ENCODE peak calls at places on chromosomes 11 and 22, in nine cellular contexts. I is fibroblast of lung, A is IMR-90, B is GM23248, M is H9, D is OCI-LY7, X is PC-9, F is mesendoderm, G is mesenchymal stem cell. Z is an unnamed sample.

GRCh38 chr22:19495562-19496323 is 16.0 kb downstream of the CDC45 start:
- DNase-seq in G (peak; percentile 23), F (peak; percentile 44), I (no peak), X (no peak), D (peak; percentile 40), A (peak; percentile 50), M (no peak), B (peak; percentile 29), Z (no peak)

GRCh38 chr11:36454991-36455611 is 55.0 kb downstream of the TRAF6 start:
- DNase-seq in A (no peak), F (no peak), D (no peak), I (peak; percentile 50), X (peak; percentile 28), G (no peak), B (peak; percentile 55), M (no peak), Z (no peak)

GRCh38 chr11:116224154-116224888 is 548.5 kb downstream of the BUD13 start:
- DNase-seq in D (peak; percentile 45), M (peak; percentile 57), G (peak; percentile 33), F (peak; percentile 53), A (peak; percentile 22), I (peak; percentile 21), B (peak; percentile 55), X (no peak), Z (no peak)

GRCh38 chr11:20443596-20443995 is 56.1 kb downstream of the PRMT3 start:
- DNase-seq in A (peak; percentile 28), M (no peak), G (peak; percentile 44), X (no peak), F (peak; percentile 41), I (peak; percentile 5), D (peak; percentile 25), B (peak; percentile 49), Z (no peak)

GRCh38 chr11:118217575-118217974 is 7.2 kb downstream of the JAML start:
- DNase-seq in F (no peak), G (no peak), B (no peak), D (no peak), A (no peak), M (no peak), I (no peak), X (no peak), Z (no peak)

GRCh38 chr11:66289548-66290331 is 797 bp upstream of the YIF1A start:
- DNase-seq in G (no peak), B (peak; percentile 86), A (no peak), D (peak; percentile 81), M (peak; percentile 93), F (peak; percentile 94), X (no peak), I (no peak), Z (no peak)

GRCh38 chr22:24583221-24583971 is 9.5 kb downstream of the LRRC75B start:
- DNase-seq in D (no peak), G (no peak), F (no peak), X (no peak), M (no peak), B (peak; percentile 28), A (peak; percentile 15), I (peak; percentile 35), Z (no peak)

GRCh38 chr11:69442807-69443137 is 38.7 kb upstream of the LINC01488 start:
- DNase-seq in I (peak; percentile 67), M (peak; percentile 66), F (peak; percentile 90), G (peak; percentile 96), D (no peak), X (peak; percentile 87), B (peak; percentile 88), A (peak; percentile 60), Z (no peak)

GRCh38 chr11:44651535-44652130 is 75.1 kb upstream of the TSPAN18 start:
- DNase-seq in X (no peak), I (no peak), B (no peak), D (peak; percentile 13), A (no peak), G (no peak), F (no peak), M (no peak), Z (no peak)
- H3K4me2 ChIP-seq in X (no peak overlapping the region), I (no peak overlapping the region), B (no peak overlapping the region), D (no peak overlapping the region), A (no peak overlapping the region), G (no peak overlapping the region), F (no peak overlapping the region), M (no peak overlapping the region), Z (no peak overlapping the region)

DNA sequence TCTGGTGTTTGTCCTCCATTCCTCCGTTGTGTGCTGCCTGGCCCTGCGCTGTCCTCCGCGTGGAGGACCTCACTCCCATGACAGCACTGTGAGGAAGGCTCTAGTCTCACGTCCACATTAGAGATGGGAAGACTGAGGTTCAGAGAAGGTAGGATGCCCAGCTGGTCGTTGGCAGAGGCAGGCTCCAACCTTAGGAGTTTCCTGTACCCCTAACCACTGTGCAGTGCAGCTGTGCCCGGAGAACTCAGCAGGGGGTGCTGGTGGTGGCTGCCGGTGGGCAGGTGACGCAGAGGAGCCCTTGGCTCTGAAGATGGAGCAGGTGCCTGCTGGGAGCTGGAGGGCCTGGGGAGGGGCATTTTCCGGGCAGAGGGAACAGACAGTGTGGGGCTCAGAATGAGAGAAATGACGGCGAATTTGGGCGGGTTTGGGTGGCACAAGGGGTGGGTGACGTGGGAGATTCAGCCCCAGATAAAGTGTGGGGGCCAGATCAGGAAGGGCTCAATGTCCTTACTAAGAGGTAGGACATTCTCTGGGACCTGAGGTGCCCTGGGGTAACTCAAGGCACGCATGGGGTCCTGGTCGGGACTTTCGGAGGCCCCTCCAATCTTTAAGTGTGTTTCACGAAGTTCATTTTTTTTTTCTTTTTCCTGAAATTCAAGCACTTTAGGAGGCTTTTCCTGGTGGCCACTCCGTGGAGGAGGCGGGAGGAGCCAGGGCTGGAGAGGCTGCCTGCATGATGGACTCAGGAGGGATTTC is 535.0 kb downstream of the TBC1D22A start:
- DNase-seq in A (no peak), G (no peak), F (no peak), I (no peak), B (no peak), M (no peak), X (no peak), D (no peak), Z (no peak)
- H3K4me2 ChIP-seq in A (no peak overlapping the region), G (no peak overlapping the region), F (no peak overlapping the region), I (no peak overlapping the region), B (no peak overlapping the region), M (no peak overlapping the region), X (no peak overlapping the region), D (no peak overlapping the region), Z (no peak overlapping the region)

GRCh38 chr11:86952221-86952875 is 2.8 kb downstream of the FZD4 start:
- DNase-seq in I (peak; percentile 57), G (peak; percentile 26), X (no peak), F (no peak), D (no peak), B (no peak), M (no peak), A (no peak), Z (no peak)

GRCh38 chr11:86952933-86953637 is 2.1 kb downstream of the FZD4 start:
- DNase-seq in X (no peak), M (no peak), F (no peak), D (no peak), I (peak; percentile 36), A (peak; percentile 59), B (peak; percentile 66), G (peak; percentile 45), Z (no peak)

GRCh38 chr11:86955674-86956522 is 703 bp upstream of the FZD4 start:
- DNase-seq in G (peak; percentile 89), B (peak; percentile 84), A (peak; percentile 61), I (peak; percentile 78), M (peak; percentile 86), X (peak; percentile 77), D (peak; percentile 21), F (peak; percentile 95), Z (no peak)

GRCh38 chr11:86955111-86955673 is at the start of gene FZD4:
- DNase-seq in X (peak; percentile 76), G (peak; percentile 88), M (peak; percentile 90), I (peak; percentile 88), A (peak; percentile 78), F (peak; percentile 96), D (peak; percentile 28), B (peak; percentile 97), Z (no peak)

DNA sequence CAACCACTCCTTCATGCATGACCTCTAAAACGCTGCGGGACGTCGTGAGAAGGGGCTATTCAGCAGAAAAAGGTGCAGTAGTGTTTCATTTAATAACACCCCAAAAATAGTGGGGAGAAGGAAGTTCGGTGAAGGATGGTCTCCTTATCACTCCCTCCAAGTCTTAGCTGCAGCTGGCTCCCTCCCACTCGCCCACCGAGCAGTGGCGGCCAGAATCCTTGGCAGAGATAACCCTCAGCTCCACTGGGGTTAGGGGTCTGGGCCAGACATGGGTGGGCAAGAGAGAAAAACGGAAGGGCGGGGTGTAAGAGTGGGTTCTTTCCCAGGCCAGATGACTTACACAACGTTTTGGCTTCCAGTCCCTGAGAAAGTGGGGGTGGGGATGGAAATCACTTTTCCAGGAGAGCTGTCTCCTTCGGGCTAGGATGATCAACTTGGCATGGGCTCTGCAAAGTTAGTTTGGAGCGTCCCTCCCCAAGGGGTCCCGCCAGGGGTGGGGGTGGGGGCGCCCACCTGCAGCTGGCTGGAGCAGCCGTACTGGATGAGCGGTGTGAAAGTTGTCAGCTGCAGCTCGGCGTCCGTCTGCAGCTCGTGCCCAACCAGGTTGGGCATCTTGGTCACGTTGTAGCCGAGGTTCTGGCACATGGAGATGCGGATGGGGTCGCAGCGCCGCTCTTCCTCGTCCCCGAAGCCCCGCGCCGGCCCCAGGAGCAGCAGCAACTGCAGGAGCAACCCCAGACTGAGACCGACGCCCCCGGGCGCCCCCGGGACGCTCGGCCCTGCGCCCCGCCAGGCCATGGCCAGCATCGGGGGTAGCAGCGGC is 696 bp downstream of the FZD4 start:
- DNase-seq in M (peak; percentile 64), X (no peak), G (peak; percentile 18), I (no peak), A (no peak), B (peak; percentile 59), F (peak; percentile 72), D (no peak), Z (no peak)
- H3K4me2 ChIP-seq in M (peak overlapping the region; percentile 39), X (peak overlapping the region; percentile 89), G (peak overlapping the region; percentile 96), I (peak overlapping the region; percentile 94), A (peak overlapping the region; percentile 80), B (peak overlapping the region; percentile 86), F (peak overlapping the region; percentile 91), D (peak overlapping the region; percentile 40), Z (peak overlapping the region; percentile 68)

GRCh38 chr11:94838027-94838610 is 70.0 kb downstream of the AMOTL1 start:
- DNase-seq in M (no peak), I (no peak), G (no peak), X (no peak), B (no peak), A (no peak), F (no peak), D (no peak), Z (no peak)

GRCh38 chr11:94837317-94837716 is 69.2 kb downstream of the AMOTL1 start:
- DNase-seq in G (no peak), B (no peak), X (no peak), A (no peak), I (no peak), M (no peak), D (no peak), F (no peak), Z (no peak)

GRCh38 chr11:94835571-94835970 is 67.4 kb downstream of the AMOTL1 start:
- DNase-seq in B (peak; percentile 59), A (peak; percentile 70), F (no peak), G (peak; percentile 54), I (peak; percentile 43), X (no peak), M (no peak), D (no peak), Z (no peak)

GRCh38 chr11:94832604-94833238 is 64.6 kb downstream of the AMOTL1 start:
- DNase-seq in X (peak; percentile 59), F (peak; percentile 80), D (no peak), G (no peak), A (no peak), M (no peak), I (no peak), B (no peak), Z (no peak)

DNA sequence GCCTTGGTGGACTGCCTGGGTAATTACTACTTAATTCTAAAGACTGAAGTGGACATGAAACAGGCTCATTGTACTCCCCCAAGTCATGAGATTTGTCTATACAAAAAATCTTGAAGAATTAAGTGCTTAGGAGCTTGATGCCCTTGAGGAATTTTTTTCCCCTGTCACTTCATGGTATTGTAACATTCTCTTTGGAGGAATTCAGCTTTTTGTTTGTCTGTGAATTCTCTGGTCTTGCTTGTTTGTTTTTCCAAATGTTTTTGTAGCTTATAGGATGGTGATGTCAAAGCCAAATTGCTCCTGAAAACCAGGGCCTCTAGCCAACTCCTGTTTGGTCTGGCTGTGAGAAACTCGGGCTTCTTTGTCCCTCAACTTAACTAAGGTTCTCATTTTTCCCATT is 66.8 kb downstream of the AMOTL1 start:
- DNase-seq in G (no peak), X (no peak), B (no peak), D (no peak), M (no peak), F (no peak), A (peak; percentile 47), I (peak; percentile 16), Z (no peak)
- H3K4me2 ChIP-seq in G (no peak overlapping the region), X (no peak overlapping the region), B (no peak overlapping the region), D (no peak overlapping the region), M (no peak overlapping the region), F (no peak overlapping the region), A (peak overlapping the region; percentile 51), I (peak overlapping the region; percentile 64), Z (no peak overlapping the region)